ENCODE peak calls at places on chromosome 2, in ten cellular contexts. O is GM12865; U is CD8-positive, alpha-beta T cell; W is type B pancreatic cell; M is neural crest cell; A is neural progenitor cell; I is endothelial cell; S is foreskin fibroblast; B is RWPE1; E is GM13977. V is an unnamed sample.
A peak's percentile ranks its signal among the peaks of the same experiment; 100 is the strongest.

GRCh38 chr2:191571163-191571769 is 106.7 kb upstream of the NABP1 start:
- DNase-seq in E (no peak), W (no peak), U (no peak), M (no peak), O (peak; percentile 63), S (peak; percentile 61), A (peak; percentile 48), I (no peak), B (peak; percentile 44), V (peak; percentile 20)

GRCh38 chr2:158457826-158458616 is 1.3 kb downstream of the PKP4 start:
- DNase-seq in W (peak; percentile 86), I (peak; percentile 77), E (peak; percentile 58), A (peak; percentile 95), B (peak; percentile 58), S (peak; percentile 54), O (peak; percentile 76), M (peak; percentile 56), U (peak; percentile 60), V (no peak)

GRCh38 chr2:161992526-161992925 is 81.5 kb downstream of the DPP4 start:
- DNase-seq in A (no peak), B (no peak), M (no peak), S (no peak), I (no peak), W (no peak), O (peak; percentile 17), E (no peak), U (peak; percentile 50), V (no peak)

GRCh38 chr2:69151974-69152373 is 139.0 kb downstream of the ANTXR1 start:
- DNase-seq in U (no peak), O (no peak), W (no peak), I (no peak), B (no peak), A (no peak), S (no peak), E (no peak), M (no peak), V (no peak)

GRCh38 chr2:37357461-37358008 is 13.1 kb downstream of the QPCT start:
- DNase-seq in S (no peak), U (no peak), I (no peak), W (no peak), O (no peak), M (no peak), E (no peak), A (no peak), B (no peak), V (no peak)

GRCh38 chr2:222239945-222240675 is 58.7 kb downstream of the PAX3 start:
- DNase-seq in M (no peak), S (no peak), U (no peak), E (no peak), B (no peak), O (no peak), I (no peak), W (no peak), A (peak; percentile 84), V (no peak)

GRCh38 chr2:100962366-100963025 is 39.6 kb upstream of the RPL31 start:
- DNase-seq in E (no peak), W (no peak), S (no peak), A (no peak), U (no peak), I (no peak), M (no peak), B (no peak), O (no peak), V (no peak)

GRCh38 chr2:186543561-186544131 is 46.2 kb upstream of the ITGAV start:
- DNase-seq in I (no peak), E (no peak), S (no peak), O (no peak), W (no peak), M (no peak), B (peak; percentile 23), A (no peak), U (no peak), V (peak; percentile 55)

GRCh38 chr2:168459256-168459655 is 3.2 kb downstream of the CERS6 start:
- DNase-seq in O (no peak), B (no peak), W (no peak), A (no peak), M (no peak), E (no peak), S (no peak), U (no peak), I (no peak), V (no peak)

GRCh38 chr2:98822301-98823164 is 91.6 kb upstream of the MGAT4A start:
- DNase-seq in W (no peak), E (peak; percentile 65), M (peak; percentile 59), I (peak; percentile 57), O (no peak), U (peak; percentile 58), S (no peak), B (no peak), A (peak; percentile 83), V (no peak)

GRCh38 chr2:138712212-138712979 is 67.8 kb downstream of the NXPH2 start:
- DNase-seq in B (no peak), I (no peak), A (no peak), W (no peak), O (peak; percentile 87), E (peak; percentile 25), U (no peak), M (no peak), S (peak; percentile 65), V (no peak)

GRCh38 chr2:158745067-158745865 is 49.9 kb upstream of the DAPL1 start:
- DNase-seq in W (no peak), M (peak; percentile 46), O (peak; percentile 63), U (peak; percentile 31), B (peak; percentile 48), I (peak; percentile 63), E (peak; percentile 50), A (peak; percentile 83), S (peak; percentile 39), V (peak; percentile 76)

DNA sequence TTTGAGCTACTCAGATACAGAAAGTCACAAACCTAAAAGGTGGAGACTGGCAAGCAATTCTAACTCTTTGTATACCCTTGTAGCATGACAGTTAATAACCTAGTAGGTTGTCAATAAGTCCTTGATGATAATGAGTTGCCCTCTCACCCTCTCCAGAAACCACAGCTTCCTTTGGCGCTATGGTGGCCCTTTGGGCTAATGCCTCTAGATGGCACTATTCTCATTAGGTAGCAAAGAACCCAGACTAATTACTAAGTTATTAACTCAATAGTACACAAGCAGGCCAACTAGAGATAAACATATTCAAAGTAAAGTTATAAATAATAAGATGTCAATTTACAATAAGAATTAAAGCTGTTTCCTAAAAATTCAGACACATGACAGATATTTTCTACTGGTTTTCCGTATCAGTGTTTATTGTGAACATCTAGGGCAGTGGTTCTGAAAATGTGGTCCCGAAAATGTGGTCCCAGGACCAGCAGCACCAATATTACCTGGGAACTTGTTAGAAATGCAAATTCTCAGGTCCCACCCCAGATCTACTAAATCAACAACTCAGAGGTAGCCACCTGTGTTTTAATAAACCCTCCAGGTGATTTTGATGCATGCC is 41.1 kb downstream of the LDAH start:
- DNase-seq in I (peak; percentile 43), M (no peak), W (no peak), A (peak; percentile 49), S (no peak), B (peak; percentile 44), E (no peak), O (peak; percentile 52), U (no peak), V (no peak)
- TF ChIP-seq CTCF in I (peak; percentile 47), M (peak; percentile 62), W (peak; percentile 64), A (peak; percentile 80), S (peak; percentile 67), B (peak; percentile 80), E (peak; percentile 79), O (peak; percentile 61), U (no peak), V (peak; percentile 65)

GRCh38 chr2:57549642-57550102 is 496.9 kb upstream of the VRK2 start:
- DNase-seq in E (peak; percentile 3), O (peak; percentile 32), U (no peak), S (no peak), I (no peak), B (no peak), A (peak; percentile 25), M (no peak), W (no peak), V (no peak)
- TF ChIP-seq CTCF in E (peak; percentile 67), O (peak; percentile 33), U (no peak), S (peak; percentile 17), I (no peak), B (no peak), A (peak; percentile 63), M (peak; percentile 61), W (peak; percentile 60), V (peak; percentile 37)

DNA sequence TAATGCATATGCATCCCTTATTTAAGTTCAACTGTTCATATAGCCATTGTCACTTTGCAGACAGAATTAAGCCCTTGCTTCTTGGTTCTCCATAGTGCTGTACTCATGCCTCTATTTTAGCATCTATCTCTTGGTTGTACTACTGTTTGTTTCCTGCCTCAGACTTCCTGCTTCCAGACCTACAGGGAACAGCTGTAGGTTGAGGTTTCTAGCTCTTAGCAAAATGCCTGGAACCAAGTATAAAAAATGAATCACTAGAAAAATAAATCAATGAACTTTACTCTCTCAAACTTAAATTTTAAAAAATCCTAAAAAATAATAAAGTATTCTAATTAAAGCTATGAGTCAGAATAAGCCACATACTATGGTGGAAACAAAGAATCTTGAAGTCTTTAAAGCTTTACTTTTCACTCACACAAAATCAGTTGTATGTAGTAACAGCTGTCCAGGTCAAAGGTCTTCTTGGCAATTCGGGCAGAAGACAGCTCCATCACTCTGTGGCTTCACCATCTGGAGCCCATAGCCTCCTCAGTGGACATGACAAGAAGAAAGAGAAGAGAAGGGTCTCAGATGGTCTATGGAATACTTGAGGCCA is 1228.1 kb upstream of the GYPC start:
- DNase-seq in A (no peak), U (no peak), M (no peak), O (no peak), B (no peak), I (no peak), E (no peak), W (no peak), S (no peak), V (no peak)
- TF ChIP-seq CTCF in A (no peak), U (no peak), M (no peak), O (no peak), B (no peak), I (no peak), E (no peak), W (no peak), S (no peak), V (no peak)

GRCh38 chr2:219176818-219177593 is at the start of gene CNPPD1:
- DNase-seq in U (peak; percentile 87), A (peak; percentile 92), O (peak; percentile 94), W (peak; percentile 87), M (peak; percentile 61), E (peak; percentile 93), S (peak; percentile 87), I (peak; percentile 83), B (peak; percentile 82), V (no peak)

GRCh38 chr2:219174801-219175200 is 1.9 kb downstream of the CNPPD1 start:
- DNase-seq in B (no peak), A (no peak), M (no peak), E (no peak), W (no peak), U (no peak), O (no peak), I (no peak), S (no peak), V (no peak)

GRCh38 chr2:219177594-219178376 is at the start of gene RETREG2:
- DNase-seq in M (peak; percentile 66), O (peak; percentile 97), W (peak; percentile 87), E (peak; percentile 99), A (peak; percentile 97), B (peak; percentile 98), U (peak; percentile 80), I (peak; percentile 83), S (peak; percentile 88), V (peak; percentile 59)

GRCh38 chr2:219175486-219175885 is 1.2 kb downstream of the CNPPD1 start:
- DNase-seq in B (no peak), O (no peak), I (no peak), A (no peak), S (no peak), M (no peak), W (no peak), E (no peak), U (no peak), V (no peak)

GRCh38 chr2:219175928-219176817 is 552 bp downstream of the CNPPD1 start:
- DNase-seq in O (peak; percentile 62), E (peak; percentile 37), B (peak; percentile 6), U (peak; percentile 37), S (no peak), W (peak; percentile 75), I (no peak), A (peak; percentile 81), M (no peak), V (no peak)
- TF ChIP-seq CTCF in O (no peak), E (no peak), B (no peak), U (no peak), S (peak; percentile 6), W (peak; percentile 34), I (no peak), A (peak; percentile 30), M (peak; percentile 43), V (no peak)